ENCODE peak calls at places on chromosomes 3 and 15, in four cellular contexts. B is PC-3, I is adrenal gland, T is astrocyte. C is an unnamed sample. For H3K4me1, the result is how much of the 10 kb centered on the place peaks cover.

GRCh38 chr3:113117511-113118302 is 93.7 kb upstream of the BOC start:
- DNase-seq in I (no peak), T (peak), B (no peak), C (no peak)

GRCh38 chr3:59374812-59375211 is 325.0 kb upstream of the CFAP20DC start:
- DNase-seq in I (no peak), B (no peak), T (no peak), C (no peak)

GRCh38 chr3:120604784-120605183 is 8.6 kb downstream of the NDUFB4 start:
- DNase-seq in I (no peak), B (no peak), T (no peak), C (no peak)

GRCh38 chr3:25033407-25034029 is 394.5 kb upstream of the RARB start:
- DNase-seq in I (peak), T (no peak), B (peak), C (no peak)

GRCh38 chr3:59821274-59821673 is 771.4 kb upstream of the CFAP20DC start:
- DNase-seq in T (no peak), I (no peak), B (no peak), C (no peak)

GRCh38 chr15:75237316-75237982 is 20.7 kb upstream of the GOLGA6C start:
- DNase-seq in T (no peak), B (no peak), I (peak), C (no peak)

GRCh38 chr15:55827204-55827603 is 84.3 kb upstream of the PRTG start:
- DNase-seq in B (peak), T (peak), I (no peak), C (no peak)

GRCh38 chr3:133135303-133135702 is 97.1 kb downstream of the TMEM108 start:
- DNase-seq in I (no peak), T (no peak), B (no peak), C (no peak)

GRCh38 chr15:93040288-93041158 is 48.5 kb downstream of the RGMA start:
- DNase-seq in I (no peak), T (no peak), B (no peak), C (no peak)

GRCh38 chr3:46934508-46935167 is 41.9 kb downstream of the CCDC12 start:
- DNase-seq in B (peak), I (peak), T (no peak), C (peak)

GRCh38 chr3:113746955-113747718 is at the start of gene ATP6V1A:
- DNase-seq in I (peak), T (no peak), B (peak), C (no peak)

GRCh38 chr3:106514431-106514830 is 645.6 kb upstream of the CBLB start:
- DNase-seq in I (no peak), T (no peak), B (no peak), C (no peak)

GRCh38 chr15:51688863-51689262 is 7.6 kb downstream of the SCG3 start:
- DNase-seq in T (no peak), B (no peak), I (no peak), C (no peak)
- TF ChIP-seq CTCF in T (no peak), B (peak), I (no peak), C (peak)

GRCh38 chr3:100087203-100087602 is 27.1 kb downstream of the FILIP1L start:
- DNase-seq in I (no peak), T (peak), B (peak), C (peak)
- H3K4me1 ChIP-seq in I (under half), T (under half), B (half or more), C (under half)

GRCh38 chr3:57582470-57583168 is 14.5 kb downstream of the ARF4 start:
- DNase-seq in I (no peak), B (peak), T (no peak), C (peak)
- TF ChIP-seq CTCF in I (no peak), B (peak), T (no peak), C (peak)

DNA sequence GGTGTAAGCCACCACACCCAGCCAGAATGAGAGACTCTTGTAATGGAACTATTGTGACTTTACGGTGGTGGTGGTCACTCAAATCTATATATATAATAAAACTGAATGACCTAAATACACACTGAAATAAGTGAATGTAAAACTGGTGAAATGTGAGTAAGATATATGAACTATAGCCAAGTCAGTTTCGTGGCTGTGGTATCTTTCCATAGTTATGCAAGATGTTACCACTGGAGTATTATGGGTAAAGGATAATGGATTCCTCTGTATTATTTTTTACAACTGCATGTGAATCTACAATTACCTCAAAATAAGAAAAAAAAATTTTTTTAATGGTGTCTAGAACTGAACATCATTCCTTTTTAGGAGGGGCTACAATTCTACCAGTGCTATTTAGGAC is 21.9 kb downstream of the PIK3CB start:
- DNase-seq in B (no peak), I (no peak), T (no peak), C (no peak)
- H3K4me1 ChIP-seq in B (under half), I (under half), T (under half), C (under half)

GRCh38 chr3:41205591-41205990 is 6.3 kb downstream of the CTNNB1 start:
- DNase-seq in B (no peak), I (no peak), T (no peak), C (no peak)

GRCh38 chr3:41204369-41204768 is 5.1 kb downstream of the CTNNB1 start:
- DNase-seq in T (no peak), I (no peak), B (no peak), C (no peak)

GRCh38 chr3:41200669-41201021 is 1.3 kb downstream of the CTNNB1 start:
- DNase-seq in B (peak), I (peak), T (peak), C (peak)

GRCh38 chr3:41202075-41202833 is 2.9 kb downstream of the CTNNB1 start:
- DNase-seq in I (no peak), T (no peak), B (peak), C (no peak)

GRCh38 chr3:41202834-41203345 is 3.6 kb downstream of the CTNNB1 start:
- DNase-seq in T (peak), I (no peak), B (peak), C (peak)
- TF ChIP-seq CTCF in T (peak), I (peak), B (peak), C (peak)

GRCh38 chr15:41775651-41776050 is 1.4 kb downstream of the MAPKBP1 start:
- DNase-seq in B (no peak), T (peak), I (no peak), C (peak)
- H3K4me1 ChIP-seq in B (half or more), T (half or more), I (half or more), C (under half)

DNA sequence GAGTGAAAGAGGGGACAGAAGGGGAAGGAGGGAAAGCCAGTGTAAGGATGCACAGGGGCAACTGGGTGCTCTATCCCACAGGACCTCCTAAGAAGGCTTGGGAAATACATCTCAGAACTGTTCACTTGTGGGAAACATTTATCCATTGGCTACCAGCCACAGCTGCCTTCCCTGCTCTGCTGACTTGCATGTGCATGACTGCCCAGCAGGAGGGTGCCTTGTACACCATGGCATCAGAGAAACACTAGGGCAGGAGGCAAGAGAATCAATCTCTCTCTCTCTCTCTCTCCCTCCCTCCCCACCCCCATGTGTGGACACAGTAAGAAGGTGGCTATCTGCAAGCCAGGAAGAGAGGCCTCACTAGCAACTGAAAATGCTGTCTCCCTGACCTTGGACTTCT is 62.9 kb upstream of the ZBTB38 start:
- DNase-seq in B (peak), T (no peak), I (no peak), C (peak)
- TF ChIP-seq CTCF in B (no peak), T (no peak), I (no peak), C (peak)

DNA sequence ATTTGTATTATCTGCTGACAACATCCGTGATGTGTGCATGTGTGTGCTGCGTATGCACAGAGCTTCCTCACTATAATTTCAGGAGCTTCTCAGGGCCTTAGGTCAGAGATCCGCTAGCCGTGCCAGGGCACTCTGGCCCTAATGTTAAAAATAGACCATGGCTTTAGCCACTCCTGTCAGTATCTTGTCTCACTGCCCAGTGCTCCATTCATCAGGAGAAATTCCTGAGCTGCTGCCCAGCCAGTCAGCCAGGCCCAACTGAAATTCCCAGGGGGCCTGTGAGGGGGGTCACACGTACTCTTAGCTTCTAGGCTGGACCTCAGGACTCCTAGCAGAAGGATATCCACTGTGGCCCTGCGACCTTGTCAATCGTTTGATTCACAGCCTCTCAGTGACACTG is 70.0 kb upstream of the ABHD2 start:
- DNase-seq in T (no peak), B (no peak), I (peak), C (no peak)
- H3K4me1 ChIP-seq in T (under half), B (under half), I (under half), C (under half)

DNA sequence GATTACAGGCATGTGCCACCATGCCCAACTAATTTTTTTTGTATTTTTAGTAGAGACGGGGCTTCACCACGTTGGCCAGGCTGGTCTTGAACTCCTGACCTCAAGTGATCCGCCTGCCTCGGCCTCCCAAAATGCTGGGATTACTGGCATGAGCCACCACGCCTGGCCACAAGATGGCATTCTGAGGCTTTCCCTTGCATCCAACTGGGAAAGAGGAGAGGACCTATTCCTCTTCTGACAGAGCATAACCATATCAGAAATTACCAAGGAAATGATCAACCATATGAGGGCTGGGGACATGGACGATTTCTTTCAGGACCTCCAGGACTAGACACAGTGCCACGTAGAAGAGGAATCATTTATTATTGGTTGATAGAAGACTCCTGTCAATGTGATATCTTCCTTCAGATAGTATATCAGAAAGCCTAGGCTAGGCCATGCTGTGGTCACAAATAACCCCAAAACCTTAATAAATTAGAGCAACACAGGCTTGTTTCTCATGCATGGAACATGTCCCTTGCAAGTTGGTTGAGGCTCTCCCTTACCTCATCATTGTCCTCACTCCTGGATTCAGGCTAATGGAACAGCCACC is 372.3 kb upstream of the IL12A start:
- DNase-seq in T (no peak), I (peak), B (peak), C (no peak)
- TF ChIP-seq CTCF in T (peak), I (peak), B (peak), C (peak)

DNA sequence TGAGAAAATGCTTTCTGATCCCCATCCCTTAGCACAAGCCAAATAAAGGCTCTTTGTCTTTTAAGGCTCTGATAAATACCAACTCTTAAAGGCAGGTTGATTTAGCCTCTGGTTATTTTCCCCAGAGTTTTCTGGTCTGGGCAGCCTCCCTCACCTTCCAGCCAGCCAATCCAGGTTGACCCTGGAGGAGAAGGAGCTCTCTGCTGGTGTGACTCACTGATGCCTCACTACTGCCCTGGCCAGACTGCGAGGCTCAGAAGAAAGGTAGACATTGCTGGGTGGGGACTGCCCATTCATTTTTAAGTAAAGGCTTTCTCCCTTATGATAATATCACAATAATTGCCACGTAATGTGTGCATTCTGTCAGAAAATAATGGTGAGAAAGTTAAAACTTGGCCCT is 37.1 kb downstream of the SLCO3A1 start:
- DNase-seq in T (peak), I (peak), B (peak), C (peak)
- H3K4me1 ChIP-seq in T (under half), I (under half), B (under half), C (under half)

C was measured in foreskin keratinocyte.